ENCODE peak calls at places on chromosomes 11 and 22, in six cellular contexts. C, H, O, R, A and F are unnamed samples.

GRCh38 chr11:17533341-17533740 is 10.9 kb downstream of the USH1C start:
- DNase-seq in O (no peak), C (no peak), A (no peak), R (no peak), H (no peak), F (no peak)

GRCh38 chr22:44550666-44551491 is 52.8 kb upstream of the RTL6 start:
- DNase-seq in C (no peak), A (peak), O (peak), H (peak), R (no peak), F (no peak)

GRCh38 chr11:73203322-73203721 is 14.8 kb upstream of the P2RY2 start:
- DNase-seq in O (peak), H (no peak), C (no peak), R (no peak), A (no peak), F (no peak)

GRCh38 chr11:44915621-44916020 is 35.1 kb downstream of the TP53I11 start:
- DNase-seq in R (no peak), O (no peak), A (no peak), H (no peak), C (no peak), F (no peak)

GRCh38 chr11:118530683-118531596 is at the start of gene TMEM25:
- DNase-seq in R (no peak), H (no peak), C (peak), O (peak), A (peak), F (peak)

GRCh38 chr22:20508815-20509271 is 1.4 kb downstream of the MED15 start:
- DNase-seq in O (no peak), C (no peak), A (no peak), H (no peak), R (no peak), F (no peak)

GRCh38 chr11:64356498-64357411 is 2.2 kb upstream of the RPS6KA4 start:
- DNase-seq in A (no peak), R (no peak), O (no peak), C (peak), H (no peak), F (no peak)

GRCh38 chr22:48444320-48445112 is 1383.2 kb downstream of the BRD1 start:
- DNase-seq in C (no peak), H (no peak), O (no peak), A (no peak), R (no peak), F (no peak)

GRCh38 chr22:31148516-31148915 is 8.2 kb upstream of the PLA2G3 start:
- DNase-seq in O (no peak), C (no peak), A (no peak), R (no peak), H (peak), F (no peak)

GRCh38 chr11:12893787-12894672 is 115.1 kb upstream of the RASSF10 start:
- DNase-seq in C (peak), A (peak), O (peak), H (no peak), R (peak), F (peak)

GRCh38 chr11:111327908-111328624 is 29.7 kb downstream of the POU2AF3 start:
- DNase-seq in R (no peak), A (no peak), H (no peak), O (no peak), C (no peak), F (peak)

GRCh38 chr11:111441443-111441842 is 62.4 kb upstream of the POU2AF1 start:
- DNase-seq in A (no peak), C (no peak), R (no peak), O (no peak), H (peak), F (no peak)

GRCh38 chr11:12066056-12066798 is 44.2 kb upstream of the MICAL2 start:
- DNase-seq in R (peak), H (peak), A (no peak), O (peak), C (no peak), F (no peak)

GRCh38 chr22:43094085-43094484 is 4.9 kb upstream of the TTLL1 start:
- DNase-seq in A (no peak), H (no peak), R (no peak), O (no peak), C (no peak), F (no peak)

GRCh38 chr11:106988151-106988806 is 30.0 kb downstream of the GUCY1A2 start:
- DNase-seq in R (no peak), A (no peak), H (peak), O (no peak), C (no peak), F (no peak)

GRCh38 chr11:128026596-128026995 is 560.8 kb downstream of the ETS1 start:
- DNase-seq in A (no peak), O (no peak), R (no peak), C (no peak), H (peak), F (no peak)

GRCh38 chr22:46824348-46824909 is 62.0 kb downstream of the TBC1D22A start:
- DNase-seq in C (no peak), O (no peak), A (no peak), R (no peak), H (no peak), F (no peak)

GRCh38 chr11:109425554-109425953 is 3.6 kb downstream of the C11orf87 start:
- DNase-seq in H (no peak), R (no peak), O (no peak), A (no peak), C (no peak), F (no peak)